ENCODE peak calls at places on chromosomes 2 and 18, in seven cellular contexts. Q is H9, U is tibial artery, F is astrocyte, D is pancreas, A is upper lobe of right lung, X is lower leg skin. J is an unnamed sample.

GRCh38 chr2:184444623-184445223 is 153.6 kb upstream of the ZNF804A start:
- DNase-seq in Q (no peak), U (no peak), F (no peak), D (no peak), A (no peak), X (no peak), J (no peak)

GRCh38 chr2:49687873-49688272 is 533.6 kb upstream of the FSHR start:
- DNase-seq in Q (no peak), U (no peak), F (no peak), D (no peak), A (no peak), X (no peak), J (no peak)

GRCh38 chr2:165293439-165294420 is 54.5 kb downstream of the SCN2A start:
- DNase-seq in Q (peak; percentile 52), U (no peak), F (peak; percentile 86), D (no peak), A (no peak), X (peak; percentile 71), J (peak; percentile 56)

GRCh38 chr2:215870088-215870490 is 143.3 kb downstream of the MREG start:
- DNase-seq in Q (no peak), U (peak; percentile 40), F (peak; percentile 63), D (no peak), A (no peak), X (peak; percentile 53), J (no peak)

GRCh38 chr18:49664086-49664890 is 102.4 kb downstream of the LIPG start:
- DNase-seq in Q (peak; percentile 65), U (no peak), F (no peak), D (no peak), A (no peak), X (no peak), J (no peak)

GRCh38 chr2:120642646-120643045 is 93.0 kb upstream of the GLI2 start:
- DNase-seq in Q (no peak), U (no peak), F (no peak), D (no peak), A (no peak), X (no peak), J (no peak)

GRCh38 chr2:69083126-69083733 is 70.3 kb downstream of the ANTXR1 start:
- DNase-seq in Q (no peak), U (no peak), F (no peak), D (no peak), A (no peak), X (no peak), J (no peak)

GRCh38 chr2:237614151-237614720 is 13.2 kb upstream of the LRRFIP1 start:
- DNase-seq in Q (peak; percentile 88), U (no peak), F (peak; percentile 63), D (no peak), A (no peak), X (no peak), J (no peak)

GRCh38 chr2:69716555-69717120 is 25.3 kb upstream of the ANXA4 start:
- DNase-seq in Q (no peak), U (no peak), F (peak; percentile 74), D (no peak), A (no peak), X (no peak), J (no peak)

GRCh38 chr2:45040786-45041185 is 31.5 kb upstream of the SIX2 start:
- DNase-seq in Q (no peak), U (no peak), F (no peak), D (no peak), A (no peak), X (no peak), J (no peak)

GRCh38 chr2:10495988-10496313 is 47.8 kb upstream of the ODC1 start:
- DNase-seq in Q (no peak), U (no peak), F (no peak), D (peak; percentile 24), A (no peak), X (no peak), J (no peak)

GRCh38 chr2:10499275-10499907 is 51.3 kb upstream of the ODC1 start:
- DNase-seq in Q (no peak), U (no peak), F (no peak), D (no peak), A (no peak), X (no peak), J (no peak)

GRCh38 chr2:10498525-10499274 is 50.6 kb upstream of the ODC1 start:
- DNase-seq in Q (no peak), U (no peak), F (no peak), D (no peak), A (no peak), X (peak; percentile 10), J (no peak)

GRCh38 chr2:10499911-10500521 is 51.9 kb upstream of the ODC1 start:
- DNase-seq in Q (no peak), U (no peak), F (no peak), D (peak; percentile 33), A (no peak), X (no peak), J (no peak)

DNA sequence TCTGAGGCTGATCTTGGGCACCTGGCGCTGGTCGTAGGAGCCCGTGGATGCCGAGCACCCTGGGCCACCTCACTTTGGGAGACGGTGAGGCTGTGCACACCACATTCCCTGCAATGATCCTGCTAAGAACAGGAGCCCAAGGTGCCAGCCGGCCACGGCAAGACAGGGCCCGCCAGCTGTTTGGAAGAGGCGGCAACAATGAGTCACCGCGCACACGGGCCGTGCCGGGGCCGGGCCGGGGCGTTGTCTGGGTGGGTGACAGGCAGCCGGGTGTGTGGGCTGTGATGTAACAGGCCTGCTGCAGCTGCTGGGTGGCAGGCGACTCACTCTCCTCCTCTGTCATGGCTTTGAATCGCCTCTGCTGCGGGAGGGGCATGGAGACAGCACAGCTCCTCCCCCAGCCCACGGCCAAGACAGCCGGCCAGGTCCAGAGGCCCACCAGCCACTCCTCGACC is 49.7 kb upstream of the ODC1 start:
- DNase-seq in Q (no peak), U (no peak), F (peak; percentile 79), D (peak; percentile 59), A (no peak), X (peak; percentile 73), J (no peak)
- TF ChIP-seq CTCF in Q (no peak), U (no peak), F (no peak), D (no peak), A (no peak), X (no peak), J (no peak)

GRCh38 chr2:128170776-128171175 is 79.8 kb downstream of the UGGT1 start:
- DNase-seq in Q (no peak), U (no peak), F (no peak), D (no peak), A (no peak), X (no peak), J (no peak)

GRCh38 chr2:128169497-128169896 is 78.5 kb downstream of the UGGT1 start:
- DNase-seq in Q (no peak), U (no peak), F (no peak), D (no peak), A (no peak), X (no peak), J (no peak)

GRCh38 chr2:128169094-128169493 is 78.1 kb downstream of the UGGT1 start:
- DNase-seq in Q (no peak), U (no peak), F (no peak), D (no peak), A (no peak), X (no peak), J (no peak)

GRCh38 chr2:128169933-128170709 is 79.1 kb downstream of the UGGT1 start:
- DNase-seq in Q (no peak), U (no peak), F (no peak), D (no peak), A (no peak), X (no peak), J (no peak)

GRCh38 chr2:128172191-128172590 is 81.2 kb downstream of the UGGT1 start:
- DNase-seq in Q (no peak), U (no peak), F (no peak), D (no peak), A (no peak), X (no peak), J (no peak)
- TF ChIP-seq CTCF in Q (peak; percentile 64), U (no peak), F (no peak), D (no peak), A (no peak), X (no peak), J (no peak)

DNA sequence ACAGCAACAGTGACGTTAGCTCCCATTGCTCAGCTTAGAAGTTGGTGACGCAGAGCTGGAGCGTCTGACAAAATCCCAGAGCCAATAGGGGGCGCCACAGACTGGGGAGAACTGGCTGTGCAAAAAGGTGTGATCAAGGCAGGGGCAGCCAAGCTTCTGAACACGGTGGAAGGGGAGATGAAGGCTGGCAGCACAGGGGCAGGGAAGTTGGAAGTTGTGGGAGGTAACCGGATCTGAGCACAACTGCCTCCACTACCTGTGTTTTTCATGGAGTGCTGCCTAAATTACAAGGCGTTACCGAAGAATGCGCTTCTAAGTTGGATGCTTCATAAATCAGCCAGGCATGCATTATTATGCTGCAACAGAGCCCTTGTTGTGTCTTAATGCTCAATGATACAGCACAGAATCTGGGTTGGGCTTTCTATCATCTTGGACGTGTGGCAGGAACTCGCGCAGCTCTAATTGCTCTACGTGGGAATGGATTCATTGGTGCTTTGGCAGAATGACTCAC is 370.0 kb downstream of the SLC4A3 start:
- DNase-seq in Q (peak; percentile 80), U (no peak), F (peak; percentile 52), D (no peak), A (no peak), X (peak; percentile 21), J (peak; percentile 84)
- TF ChIP-seq CTCF in Q (peak; percentile 80), U (peak; percentile 27), F (peak; percentile 42), D (no peak), A (peak; percentile 30), X (no peak), J (peak; percentile 64)

GRCh38 chr2:206353685-206354084 is 79.2 kb downstream of the ZDBF2 start:
- DNase-seq in Q (no peak), U (no peak), F (no peak), D (no peak), A (no peak), X (no peak), J (no peak)
- TF ChIP-seq CTCF in Q (no peak), U (no peak), F (no peak), D (no peak), A (no peak), X (no peak), J (peak; percentile 40)

DNA sequence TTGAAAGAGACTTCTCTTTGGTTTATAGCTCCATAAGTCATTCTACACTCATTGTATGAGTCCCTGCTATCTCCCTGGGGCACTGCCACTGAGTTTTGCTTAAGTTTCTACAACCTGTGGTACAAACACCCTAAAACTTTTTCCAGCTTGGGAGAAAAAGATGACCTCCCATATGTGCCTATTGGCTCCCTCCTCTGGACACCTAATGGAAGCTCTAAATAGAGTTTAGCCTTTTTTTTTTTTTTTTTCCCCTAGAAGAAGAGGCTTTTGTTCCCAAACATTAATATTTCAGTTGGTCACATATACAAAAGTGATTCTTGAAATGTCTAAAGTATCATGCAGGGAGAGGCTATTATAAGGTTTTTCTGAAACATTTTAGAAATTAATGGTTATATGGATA is 547.2 kb upstream of the TMEFF2 start:
- DNase-seq in Q (no peak), U (no peak), F (no peak), D (no peak), A (no peak), X (no peak), J (no peak)
- TF ChIP-seq CTCF in Q (peak; percentile 65), U (no peak), F (no peak), D (no peak), A (no peak), X (no peak), J (peak; percentile 27)

GRCh38 chr2:65918760-65919187 is 486.4 kb upstream of the SPRED2 start:
- DNase-seq in Q (no peak), U (no peak), F (no peak), D (no peak), A (no peak), X (no peak), J (no peak)
- TF ChIP-seq CTCF in Q (peak; percentile 49), U (no peak), F (no peak), D (no peak), A (no peak), X (no peak), J (no peak)